ENCODE peak calls at places on chromosomes 2 and 18, in five cellular contexts. I is heart right ventricle; T is stimulated activated CD8-positive, alpha-beta memory T cell treated with anti-CD3 and anti-CD28 coated beads, Interleukin-4, amount 100 ng/mL, for 1 hour; C is activated CD8-positive, alpha-beta memory T cell treated with anti-CD3 and anti-CD28 coated beads, Interleukin-2, amount 10 ng/mL, durations not matched to agents 7 days and 5 days; J is activated CD4-positive, alpha-beta T cell treated with anti-CD3 and anti-CD28 coated beads, Interleukin-2, amount 10 ng/mL, durations not matched to agents 7 days and 5 days. Y is an unnamed sample.

GRCh38 chr2:172431993-172432392 is 4.6 kb downstream of the ITGA6 start:
- DNase-seq in J (no peak), C (no peak), T (no peak), I (no peak), Y (no peak)

GRCh38 chr2:231960810-231961348 is 634 bp upstream of the DIS3L2 start:
- DNase-seq in J (no peak), T (no peak), C (no peak), I (peak), Y (no peak)

GRCh38 chr2:101818531-101819451 is 121.3 kb downstream of the MAP4K4 start:
- DNase-seq in I (no peak), C (no peak), J (no peak), T (no peak), Y (no peak)

GRCh38 chr2:37271376-37272067 is 40.1 kb downstream of the NDUFAF7 start:
- DNase-seq in J (no peak), T (no peak), C (no peak), I (no peak), Y (no peak)

GRCh38 chr2:158184001-158184400 is 82.3 kb downstream of the UPP2 start:
- DNase-seq in I (no peak), J (no peak), C (no peak), T (no peak), Y (no peak)

GRCh38 chr18:27861539-27861938 is 315.4 kb downstream of the CDH2 start:
- DNase-seq in C (no peak), J (no peak), I (no peak), T (no peak), Y (no peak)

GRCh38 chr2:67182884-67183283 is 214.2 kb upstream of the ETAA1 start:
- DNase-seq in C (no peak), I (no peak), J (no peak), T (no peak), Y (no peak)

GRCh38 chr2:72278046-72278445 is 130.4 kb upstream of the CYP26B1 start:
- DNase-seq in J (no peak), C (no peak), T (no peak), I (no peak), Y (no peak)

GRCh38 chr2:236338495-236339184 is 74.4 kb upstream of the ASB18 start:
- DNase-seq in I (peak), C (peak), J (no peak), T (no peak), Y (no peak)

GRCh38 chr18:11005528-11005927 is 143.8 kb downstream of the PIEZO2 start:
- DNase-seq in T (no peak), C (no peak), J (no peak), I (no peak), Y (no peak)

GRCh38 chr2:222318026-222318711 is 19.4 kb upstream of the PAX3 start:
- DNase-seq in T (no peak), J (no peak), I (peak), C (peak), Y (peak)

GRCh38 chr2:237154050-237154638 is 68.5 kb downstream of the COPS8 start:
- DNase-seq in T (peak), I (no peak), C (peak), J (peak), Y (peak)

GRCh38 chr2:7427293-7428060 is 510.3 kb downstream of the RNF144A start:
- DNase-seq in I (no peak), C (no peak), J (peak), T (no peak), Y (peak)

GRCh38 chr2:147779440-147779839 is 65.4 kb upstream of the ACVR2A start:
- DNase-seq in C (no peak), T (no peak), I (no peak), J (no peak), Y (no peak)

GRCh38 chr2:9002637-9003365 is 683 bp downstream of the MBOAT2 start:
- DNase-seq in I (peak), C (no peak), T (no peak), J (no peak), Y (no peak)

GRCh38 chr18:63774511-63774910 is 707 bp upstream of the SERPINB7 start:
- DNase-seq in T (no peak), I (no peak), C (no peak), J (no peak), Y (no peak)

GRCh38 chr2:15936277-15937104 is 3.9 kb upstream of the MYCN start:
- DNase-seq in I (no peak), J (no peak), T (no peak), C (no peak), Y (no peak)

GRCh38 chr18:43271593-43272432 is 5.5 kb downstream of the SYT4 start:
- DNase-seq in J (peak), I (no peak), C (no peak), T (no peak), Y (peak)

GRCh38 chr2:23554054-23554697 is 169.2 kb downstream of the KLHL29 start:
- DNase-seq in T (no peak), I (peak), J (no peak), C (no peak), Y (no peak)

GRCh38 chr2:105521176-105521575 is 122.3 kb upstream of the FHL2 start:
- DNase-seq in J (no peak), T (no peak), C (no peak), I (no peak), Y (no peak)

GRCh38 chr2:156400704-156401678 is 35.2 kb upstream of the GPD2 start:
- DNase-seq in T (peak), J (peak), C (peak), I (peak), Y (peak)

GRCh38 chr2:10954856-10955818 is 43.4 kb downstream of the KCNF1 start:
- DNase-seq in J (no peak), T (no peak), I (no peak), C (no peak), Y (no peak)

GRCh38 chr2:28134262-28134812 is 243.8 kb downstream of the BABAM2 start:
- DNase-seq in T (no peak), J (peak), C (no peak), I (no peak), Y (no peak)

GRCh38 chr2:127228102-127228501 is 8.0 kb upstream of the CYP27C1 start:
- DNase-seq in I (no peak), C (no peak), T (no peak), J (no peak), Y (no peak)

GRCh38 chr2:152097291-152098032 is 1.4 kb downstream of the CACNB4 start:
- DNase-seq in I (no peak), T (no peak), J (no peak), C (no peak), Y (no peak)

GRCh38 chr2:237727363-237727762 is 71.2 kb upstream of the RBM44 start:
- DNase-seq in J (no peak), I (no peak), T (no peak), C (no peak), Y (no peak)

GRCh38 chr2:62227386-62228075 is 31.6 kb downstream of the B3GNT2 start:
- DNase-seq in I (no peak), C (no peak), J (no peak), T (no peak), Y (no peak)

GRCh38 chr2:121502246-121502645 is 28.4 kb upstream of the RNU4ATAC start:
- DNase-seq in I (no peak), J (no peak), T (no peak), C (no peak), Y (no peak)

GRCh38 chr2:239912938-239913631 is 112.1 kb downstream of the NDUFA10 start:
- DNase-seq in J (no peak), C (peak), I (no peak), T (no peak), Y (no peak)

GRCh38 chr2:176583530-176584101 is 314.4 kb downstream of the MTX2 start:
- DNase-seq in I (no peak), C (peak), J (no peak), T (no peak), Y (no peak)